ENCODE peak calls at places on chromosomes 6 and 20, in eight cellular contexts. T, H, P, O, Y, G, R and Q are unnamed samples. For H3K4me1, the result is how much of the 10 kb centered on the place peaks cover.

GRCh38 chr6:18076231-18076630 is 46.2 kb downstream of the NHLRC1 start:
- DNase-seq in G (no peak), O (no peak), H (no peak), T (no peak), Y (no peak), P (no peak), R (no peak), Q (no peak)

GRCh38 chr20:24773751-24774201 is 175.3 kb upstream of the CST7 start:
- DNase-seq in T (no peak), O (no peak), P (no peak), H (no peak), Y (peak), G (no peak), R (no peak), Q (no peak)

GRCh38 chr6:124742971-124743370 is 219.3 kb upstream of the RNF217 start:
- DNase-seq in P (no peak), R (no peak), T (no peak), H (no peak), O (no peak), Y (no peak), G (no peak), Q (no peak)

GRCh38 chr6:168874637-168875036 is 379.0 kb downstream of the THBS2 start:
- DNase-seq in T (no peak), H (no peak), P (no peak), Y (no peak), R (no peak), G (no peak), O (no peak), Q (no peak)

GRCh38 chr6:35475573-35475972 is 7.4 kb downstream of the RPL10A start:
- DNase-seq in Y (no peak), G (no peak), R (peak), H (no peak), T (no peak), O (no peak), P (no peak), Q (no peak)

GRCh38 chr6:39530201-39530759 is 194.9 kb downstream of the KIF6 start:
- DNase-seq in H (no peak), P (peak), O (no peak), G (no peak), T (no peak), R (no peak), Y (no peak), Q (no peak)

GRCh38 chr6:47669684-47670515 is 28.5 kb upstream of the ADGRF4 start:
- DNase-seq in O (peak), P (no peak), G (no peak), Y (no peak), T (no peak), R (no peak), H (no peak), Q (no peak)

GRCh38 chr6:107235521-107235920 is 120.2 kb upstream of the BEND3 start:
- DNase-seq in T (no peak), P (no peak), O (no peak), H (no peak), Y (no peak), R (no peak), G (no peak), Q (no peak)

GRCh38 chr20:36214684-36215256 is 21.5 kb upstream of the AAR2 start:
- DNase-seq in R (no peak), G (no peak), O (peak), T (no peak), Y (peak), P (no peak), H (no peak), Q (no peak)

GRCh38 chr6:27133281-27134227 is 113.9 kb upstream of the PRSS16 start:
- DNase-seq in G (peak), Y (peak), H (peak), O (peak), R (peak), T (peak), P (peak), Q (peak)

GRCh38 chr6:168167431-168168315 is 88.7 kb upstream of the FRMD1 start:
- DNase-seq in G (peak), Y (no peak), O (no peak), R (peak), H (no peak), T (peak), P (no peak), Q (no peak)

GRCh38 chr6:107727096-107727757 is 96.9 kb downstream of the SCML4 start:
- DNase-seq in G (no peak), H (no peak), Y (no peak), P (no peak), T (no peak), O (no peak), R (no peak), Q (no peak)

GRCh38 chr6:86070151-86070550 is 427.5 kb upstream of the SYNCRIP start:
- DNase-seq in Y (no peak), P (no peak), H (no peak), O (no peak), G (no peak), R (no peak), T (no peak), Q (no peak)

GRCh38 chr6:128632131-128632530 is 111.7 kb upstream of the PTPRK start:
- DNase-seq in H (no peak), G (no peak), T (no peak), O (no peak), R (no peak), Y (peak), P (no peak), Q (no peak)

DNA sequence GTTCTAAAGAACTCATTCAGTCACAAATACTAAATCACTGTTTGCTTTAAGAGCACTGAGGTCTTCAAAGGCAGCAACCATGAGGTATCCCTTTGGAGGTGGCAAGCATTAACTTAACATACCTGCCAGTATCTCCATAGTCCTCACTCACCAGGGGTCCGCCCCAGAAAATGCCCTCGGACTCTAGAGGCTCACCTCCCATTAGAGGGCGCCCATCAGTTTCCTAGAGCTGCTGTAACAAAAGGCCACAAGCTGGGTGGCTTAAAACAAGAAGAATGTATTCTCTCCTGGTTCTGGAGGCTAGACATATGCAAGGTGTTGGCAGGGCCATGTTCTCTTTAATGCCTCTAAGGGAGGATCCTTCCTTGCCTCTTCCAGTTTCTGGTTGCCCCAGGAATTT is 12.0 kb upstream of the RNGTT start:
- DNase-seq in R (no peak), H (no peak), T (no peak), G (no peak), P (no peak), O (no peak), Y (no peak), Q (no peak)
- TF ChIP-seq CTCF in R (no peak), H (no peak), T (no peak), G (no peak), P (no peak), O (no peak), Y (no peak), Q (no peak)

DNA sequence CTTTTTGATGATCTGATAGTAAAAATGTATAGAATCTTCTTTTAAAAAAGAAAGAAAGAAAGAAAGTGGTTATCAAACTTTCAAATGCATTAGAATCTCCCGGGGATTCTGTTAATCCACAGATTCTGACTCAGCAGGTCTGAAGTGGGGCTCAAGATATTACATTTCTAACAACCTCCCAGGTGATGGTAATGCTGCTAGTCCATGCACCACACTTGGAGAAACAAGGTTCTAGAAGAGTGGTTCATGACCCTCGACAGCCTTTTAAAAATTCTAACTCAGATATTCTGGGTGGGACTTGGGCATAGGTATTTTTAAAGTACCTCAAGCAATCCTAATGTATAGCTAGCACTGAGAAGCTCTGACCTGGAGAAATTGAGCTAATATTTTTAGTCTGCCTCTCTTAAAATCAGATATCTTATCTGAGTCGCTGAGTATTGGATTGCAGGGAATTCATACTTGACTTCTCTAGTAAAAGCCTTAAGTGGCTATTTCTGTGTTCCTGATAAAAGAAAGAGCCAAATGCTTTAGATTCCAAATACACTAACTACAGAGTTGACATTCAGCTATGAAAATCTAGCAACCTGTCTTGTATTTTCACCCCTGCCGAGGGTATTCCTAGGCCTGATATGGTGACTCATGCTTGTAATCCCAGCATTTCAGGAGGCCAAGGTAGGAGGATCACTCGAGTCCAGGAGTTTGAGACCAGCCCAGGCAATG is 252.4 kb downstream of the PHACTR1 start:
- DNase-seq in T (no peak), Y (no peak), P (no peak), G (no peak), O (peak), R (no peak), H (no peak), Q (no peak)
- H3K4me1 ChIP-seq in T (under half), Y (under half), P (under half), G (under half), O (under half), R (under half), H (under half), Q (under half)

GRCh38 chr6:42771741-42772100 is 10.1 kb upstream of the BICRAL start:
- DNase-seq in P (no peak), Y (no peak), T (no peak), R (no peak), G (no peak), O (no peak), H (peak), Q (no peak)

GRCh38 chr6:42764883-42765653 is 16.8 kb upstream of the BICRAL start:
- DNase-seq in R (no peak), P (peak), G (no peak), H (no peak), Y (no peak), T (peak), O (no peak), Q (no peak)

GRCh38 chr6:42766163-42766670 is 15.6 kb upstream of the BICRAL start:
- DNase-seq in T (no peak), P (no peak), G (no peak), O (no peak), R (no peak), Y (peak), H (peak), Q (no peak)

GRCh38 chr6:42774201-42774600 is 7.7 kb upstream of the BICRAL start:
- DNase-seq in O (no peak), T (no peak), H (no peak), R (no peak), P (no peak), G (no peak), Y (no peak), Q (no peak)

GRCh38 chr6:42769051-42769450 is 12.8 kb upstream of the BICRAL start:
- DNase-seq in G (no peak), H (peak), P (no peak), O (no peak), Y (no peak), R (no peak), T (no peak), Q (no peak)
- TF ChIP-seq CTCF in G (no peak), H (no peak), P (no peak), O (no peak), Y (no peak), R (no peak), T (no peak), Q (no peak)

DNA sequence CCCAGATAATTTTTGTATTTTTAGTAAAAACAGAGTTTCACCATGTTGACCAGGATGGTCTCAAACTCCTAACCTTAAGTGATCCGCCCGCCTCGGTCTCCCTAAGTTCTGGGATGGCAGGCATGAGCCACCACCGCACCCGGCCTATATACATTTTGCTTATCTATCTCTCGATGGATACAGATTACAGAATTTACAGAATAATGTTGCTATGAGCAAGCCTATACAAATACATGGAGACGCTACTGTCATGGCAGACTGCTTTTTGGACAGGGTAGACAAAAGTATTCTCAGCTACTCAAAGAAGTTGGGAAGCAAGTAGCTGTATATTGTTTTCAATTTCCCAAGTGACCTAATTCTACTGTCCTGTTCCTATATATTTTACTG is 1.6 kb downstream of the HSPA1L start:
- DNase-seq in Y (no peak), H (no peak), R (no peak), O (no peak), T (no peak), G (no peak), P (no peak), Q (no peak)
- H3K4me1 ChIP-seq in Y (under half), H (under half), R (under half), O (under half), T (under half), G (under half), P (under half), Q (under half)

DNA sequence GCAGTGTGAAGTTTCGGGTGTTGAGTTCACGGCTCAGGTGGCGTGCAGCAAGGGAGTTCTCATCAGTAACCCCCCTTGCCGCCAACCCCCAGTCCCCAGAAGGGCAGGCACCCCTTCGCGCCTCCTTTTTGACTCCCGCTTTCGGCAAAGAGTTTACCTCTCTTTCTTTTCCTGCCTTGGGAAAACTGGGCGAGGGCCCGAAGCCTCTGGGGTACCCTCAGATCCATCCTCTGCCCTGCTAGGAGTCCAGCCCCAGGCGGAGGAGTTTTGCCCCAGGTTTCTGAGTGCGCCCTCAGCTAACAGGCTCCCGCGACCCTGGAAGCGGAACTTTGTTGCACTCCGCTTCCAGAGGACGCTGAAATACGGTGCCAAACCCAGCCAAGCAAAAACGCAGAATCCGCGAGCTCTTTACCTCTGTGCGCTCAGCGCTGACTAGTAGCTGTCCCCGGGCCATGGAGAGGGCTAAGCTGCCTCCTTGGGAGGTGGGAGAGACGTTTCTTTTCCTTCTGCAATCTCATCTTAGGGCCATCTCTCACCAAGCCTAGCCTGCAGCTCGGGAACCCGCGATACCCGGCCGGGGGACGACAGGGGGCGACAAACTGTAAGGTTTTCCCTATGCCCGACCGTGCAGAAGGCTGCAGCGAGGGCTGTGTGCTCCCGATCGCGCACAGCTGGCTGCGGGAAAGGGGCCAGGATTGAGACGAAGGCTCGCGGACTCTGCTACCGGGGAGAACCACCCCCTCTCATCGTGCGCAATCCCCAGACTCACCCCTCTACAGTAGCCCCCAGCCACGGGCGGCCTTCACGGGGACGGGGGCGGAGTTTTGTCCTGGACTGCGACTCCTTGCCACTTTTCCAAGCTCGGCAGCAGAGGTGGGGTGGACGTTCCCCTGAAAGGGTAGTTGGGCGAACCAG is 2.7 kb upstream of the PAX1 start:
- DNase-seq in P (peak), H (no peak), T (peak), G (no peak), O (peak), Y (peak), R (peak), Q (no peak)
- TF ChIP-seq CTCF in P (no peak), H (no peak), T (peak), G (peak), O (peak), Y (peak), R (peak), Q (peak)